ENCODE peak calls at places on chromosomes 6 and 20, in five cellular contexts. J is tibial nerve, A is lung, V is bronchial epithelial cell, O is IMR-90. E is an unnamed sample.

GRCh38 chr6:42163941-42164340 is 9.2 kb upstream of the GUCA1A start:
- DNase-seq in A (no peak), O (peak), J (no peak), V (peak), E (no peak)

GRCh38 chr6:52725133-52725529 is 38.1 kb downstream of the GSTA2 start:
- DNase-seq in O (no peak), A (no peak), J (no peak), V (peak), E (no peak)

GRCh38 chr6:161003336-161003735 is 11.8 kb downstream of the MAP3K4 start:
- DNase-seq in O (peak), V (peak), A (no peak), J (no peak), E (no peak)

GRCh38 chr20:1206749-1207148 is 3.5 kb downstream of the C20orf202 start:
- DNase-seq in O (no peak), A (no peak), V (no peak), J (no peak), E (no peak)

GRCh38 chr6:88166901-88167624 is 916 bp upstream of the CNR1 start:
- DNase-seq in A (no peak), V (no peak), O (no peak), J (no peak), E (no peak)

GRCh38 chr20:2691663-2692035 is 931 bp upstream of the EBF4 start:
- DNase-seq in V (no peak), O (no peak), J (no peak), A (no peak), E (no peak)

GRCh38 chr6:118876201-118876600 is 17.8 kb upstream of the ASF1A start:
- DNase-seq in V (peak), O (peak), J (no peak), A (no peak), E (no peak)

GRCh38 chr20:37670426-37670825 is 23.4 kb upstream of the CTNNBL1 start:
- DNase-seq in O (no peak), V (no peak), J (no peak), A (no peak), E (no peak)

GRCh38 chr6:41836022-41836659 is 48.6 kb downstream of the TOMM6 start:
- DNase-seq in O (peak), J (no peak), V (no peak), A (no peak), E (no peak)

GRCh38 chr6:1363729-1364572 is 25.4 kb upstream of the FOXF2 start:
- DNase-seq in V (peak), J (no peak), A (no peak), O (peak), E (no peak)
- TF ChIP-seq CTCF in V (no peak), J (no peak), A (no peak), O (peak), E (peak)

GRCh38 chr20:17968366-17969275 is at the start of the genes MGME1 and SNX5:
- DNase-seq in O (peak), V (peak), A (peak), J (peak), E (peak)

GRCh38 chr20:17969884-17970409 is 1.1 kb downstream of the MGME1 start:
- DNase-seq in O (peak), A (peak), J (no peak), V (no peak), E (no peak)

GRCh38 chr20:17971571-17972013 is 2.8 kb downstream of the MGME1 start:
- DNase-seq in O (peak), J (no peak), V (no peak), A (no peak), E (no peak)

GRCh38 chr20:17969276-17969883 is 562 bp downstream of the MGME1 start:
- DNase-seq in V (peak), O (no peak), A (no peak), J (no peak), E (no peak)

DNA sequence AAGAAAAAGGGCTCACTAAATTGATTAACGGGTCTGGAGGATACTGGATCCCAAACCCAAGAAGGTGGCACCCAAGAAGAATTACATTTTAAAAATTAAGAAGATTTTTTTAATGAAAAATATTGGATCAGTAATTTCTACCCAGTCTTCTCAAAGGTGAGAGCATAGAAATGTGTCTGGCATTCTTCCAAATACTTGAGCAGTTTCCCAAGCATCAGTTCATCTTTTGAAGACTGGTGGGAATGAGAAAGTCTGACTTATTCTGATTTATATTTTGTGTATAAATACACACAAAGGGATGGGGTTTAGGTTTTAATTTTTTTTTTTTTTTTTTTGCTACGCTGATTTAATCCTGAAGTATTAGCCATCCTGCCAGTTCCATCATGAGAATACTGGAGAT is 3.3 kb downstream of the MGME1 start:
- DNase-seq in O (peak), A (no peak), V (no peak), J (no peak), E (no peak)
- H3K4me3 ChIP-seq in O (peak), A (no peak), V (peak), J (peak), E (no peak)

GRCh38 chr6:158654960-158655485 is 5.2 kb downstream of the SYTL3 start:
- DNase-seq in J (no peak), A (peak), V (no peak), O (peak), E (no peak)
- TF ChIP-seq CTCF in J (no peak), A (no peak), V (no peak), O (no peak), E (no peak)

GRCh38 chr20:31956556-31957220 is 4.8 kb upstream of the PDRG1 start:
- DNase-seq in O (no peak), V (no peak), J (no peak), A (no peak), E (no peak)
- H3K4me3 ChIP-seq in O (no peak), V (no peak), J (no peak), A (no peak), E (no peak)